ENCODE peak calls at places on chromosome 21, in six cellular contexts. Y, O, C, R, Q and M are unnamed samples.

GRCh38 chr21:16633851-16634521 is 878.9 kb upstream of the CXADR start:
- DNase-seq in Y (no peak), O (no peak), C (no peak), R (no peak), Q (no peak), M (no peak)

GRCh38 chr21:38420140-38420539 is 78.1 kb downstream of the ERG start:
- DNase-seq in Y (no peak), O (no peak), C (no peak), R (no peak), Q (no peak), M (no peak)

GRCh38 chr21:21682172-21682571 is 684.0 kb downstream of the NCAM2 start:
- DNase-seq in Y (no peak), O (no peak), C (no peak), R (no peak), Q (no peak), M (no peak)

GRCh38 chr21:33752260-33752659 is 110.0 kb downstream of the ITSN1 start:
- DNase-seq in Y (no peak), O (no peak), C (no peak), R (no peak), Q (no peak), M (no peak)

GRCh38 chr21:15534450-15534886 is 195.3 kb upstream of the USP25 start:
- DNase-seq in Y (no peak), O (no peak), C (no peak), R (no peak), Q (no peak), M (no peak)

GRCh38 chr21:37087188-37087587 is 14.1 kb downstream of the TTC3 start:
- DNase-seq in Y (peak; percentile 66), O (no peak), C (no peak), R (peak; percentile 31), Q (no peak), M (no peak)

GRCh38 chr21:16196521-16197208 is 466.9 kb downstream of the USP25 start:
- DNase-seq in Y (no peak), O (no peak), C (no peak), R (peak; percentile 80), Q (no peak), M (no peak)

GRCh38 chr21:25735895-25736597 is 1.3 kb downstream of the GABPA start:
- DNase-seq in Y (peak; percentile 2), O (peak; percentile 21), C (no peak), R (peak; percentile 73), Q (no peak), M (no peak)

GRCh38 chr21:37082856-37083611 is 10.0 kb downstream of the TTC3 start:
- DNase-seq in Y (no peak), O (peak; percentile 89), C (no peak), R (peak; percentile 4), Q (no peak), M (no peak)

GRCh38 chr21:42614811-42615342 is 38.5 kb upstream of the PDE9A start:
- DNase-seq in Y (peak; percentile 50), O (peak; percentile 76), C (no peak), R (no peak), Q (no peak), M (no peak)

GRCh38 chr21:18117116-18117515 is 127.5 kb upstream of the CHODL start:
- DNase-seq in Y (no peak), O (no peak), C (no peak), R (no peak), Q (no peak), M (no peak)

GRCh38 chr21:37530901-37531351 is 164.4 kb downstream of the DYRK1A start:
- DNase-seq in Y (no peak), O (no peak), C (no peak), R (no peak), Q (peak; percentile 47), M (no peak)

GRCh38 chr21:19122371-19122770 is 718.8 kb upstream of the TMPRSS15 start:
- DNase-seq in Y (no peak), O (no peak), C (no peak), R (no peak), Q (no peak), M (no peak)

GRCh38 chr21:37647781-37648180 is 268.5 kb downstream of the KCNJ6 start:
- DNase-seq in Y (no peak), O (no peak), C (no peak), R (no peak), Q (no peak), M (no peak)

GRCh38 chr21:41750532-41751151 is 16.2 kb downstream of the RIPK4 start:
- DNase-seq in Y (no peak), O (peak; percentile 85), C (no peak), R (no peak), Q (no peak), M (no peak)

GRCh38 chr21:33721081-33721480 is 78.8 kb downstream of the ITSN1 start:
- DNase-seq in Y (no peak), O (no peak), C (no peak), R (no peak), Q (no peak), M (no peak)

DNA sequence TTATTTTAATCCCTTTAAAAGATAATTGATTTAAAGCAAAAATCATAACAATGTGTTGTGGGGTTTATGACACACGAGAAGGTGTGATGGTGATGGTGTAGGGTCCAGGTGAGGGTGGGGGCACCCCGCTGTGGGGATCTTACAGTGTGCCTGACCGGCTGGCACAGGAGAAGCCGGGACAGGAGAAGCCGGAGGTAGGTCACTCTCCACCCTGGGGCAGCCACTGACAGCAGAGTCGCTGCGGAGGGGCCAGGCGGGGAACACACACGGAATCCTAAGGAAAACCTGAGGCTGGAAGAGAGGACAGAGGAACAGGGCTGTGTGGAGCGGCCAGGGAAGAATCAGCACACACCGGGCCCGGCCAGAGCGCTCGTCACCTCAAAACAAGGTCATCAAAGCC is 4.3 kb upstream of the LRRC3 start:
- DNase-seq in Y (no peak), O (no peak), C (no peak), R (no peak), Q (no peak), M (no peak)
- TF ChIP-seq JUN in Y (no peak), O (no peak), C (no peak), R (no peak), Q (no peak), M (no peak)

GRCh38 chr21:39531777-39532333 is 80.1 kb downstream of the SH3BGR start:
- DNase-seq in Y (no peak), O (no peak), C (no peak), R (no peak), Q (no peak), M (no peak)

GRCh38 chr21:39527664-39528381 is 76.1 kb downstream of the SH3BGR start:
- DNase-seq in Y (no peak), O (peak; percentile 67), C (no peak), R (no peak), Q (no peak), M (no peak)

GRCh38 chr21:39525601-39526000 is 73.8 kb downstream of the SH3BGR start:
- DNase-seq in Y (no peak), O (no peak), C (no peak), R (no peak), Q (no peak), M (no peak)

GRCh38 chr21:39527067-39527595 is 75.4 kb downstream of the SH3BGR start:
- DNase-seq in Y (no peak), O (no peak), C (no peak), R (no peak), Q (no peak), M (no peak)

GRCh38 chr21:39529026-39529425 is 77.3 kb downstream of the SH3BGR start:
- DNase-seq in Y (no peak), O (no peak), C (no peak), R (no peak), Q (no peak), M (no peak)
- TF ChIP-seq JUN in Y (no peak), O (no peak), C (no peak), R (no peak), Q (no peak), M (no peak)

GRCh38 chr21:31517664-31518402 is 141.7 kb upstream of the SOD1 start:
- DNase-seq in Y (no peak), O (no peak), C (no peak), R (no peak), Q (no peak), M (no peak)

GRCh38 chr21:31521515-31521914 is 138.0 kb upstream of the SOD1 start:
- DNase-seq in Y (no peak), O (no peak), C (no peak), R (no peak), Q (no peak), M (no peak)

GRCh38 chr21:31518580-31518979 is 140.9 kb upstream of the SOD1 start:
- DNase-seq in Y (no peak), O (no peak), C (no peak), R (no peak), Q (no peak), M (no peak)

GRCh38 chr21:31524140-31524539 is 135.4 kb upstream of the SOD1 start:
- DNase-seq in Y (peak; percentile 19), O (no peak), C (no peak), R (no peak), Q (peak; percentile 74), M (peak; percentile 74)

DNA sequence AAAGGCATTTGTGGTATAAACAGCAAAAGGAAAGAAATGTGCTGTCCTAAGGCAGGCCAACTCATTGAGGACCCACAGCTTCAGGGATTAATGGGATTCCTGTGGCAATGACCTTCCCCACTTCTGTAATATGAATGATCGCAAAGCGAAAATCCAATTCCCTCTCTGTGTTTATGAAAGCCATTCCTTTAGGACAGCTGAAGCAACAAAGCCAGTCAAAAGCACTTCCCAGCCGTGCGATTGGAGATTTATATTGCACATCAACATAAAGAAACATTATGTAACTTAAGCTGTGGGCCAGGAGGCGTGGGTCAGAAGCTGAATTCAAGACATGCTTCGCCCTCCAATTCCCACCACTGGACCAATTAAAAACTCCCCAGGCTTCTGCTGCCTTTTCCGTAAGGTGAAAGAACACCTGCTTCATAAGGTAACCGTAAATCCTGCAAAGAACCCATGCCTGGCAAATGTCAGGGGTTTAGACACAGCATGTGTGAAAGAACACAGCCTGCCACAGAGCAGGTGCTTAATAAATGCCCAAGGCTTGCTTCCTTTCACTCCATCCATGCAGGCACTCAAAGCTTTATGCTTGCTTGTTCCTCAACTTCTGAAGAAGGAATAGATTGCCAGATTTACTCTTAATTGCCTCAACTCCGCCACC is 138.9 kb upstream of the SOD1 start:
- DNase-seq in Y (no peak), O (no peak), C (no peak), R (no peak), Q (no peak), M (no peak)
- TF ChIP-seq JUN in Y (no peak), O (no peak), C (no peak), R (no peak), Q (no peak), M (no peak)

GRCh38 chr21:45636921-45637646 is 6.4 kb upstream of the PCBP3 start:
- DNase-seq in Y (no peak), O (no peak), C (no peak), R (no peak), Q (no peak), M (no peak)
- TF ChIP-seq JUN in Y (no peak), O (no peak), C (no peak), R (no peak), Q (no peak), M (no peak)

GRCh38 chr21:43654806-43655489 is 4.3 kb downstream of the HSF2BP start:
- DNase-seq in Y (no peak), O (no peak), C (no peak), R (peak; percentile 22), Q (no peak), M (no peak)
- TF ChIP-seq JUN in Y (no peak), O (no peak), C (no peak), R (no peak), Q (no peak), M (no peak)

GRCh38 chr21:45449658-45450502 is 44.9 kb downstream of the COL18A1 start:
- DNase-seq in Y (no peak), O (no peak), C (no peak), R (no peak), Q (no peak), M (no peak)
- TF ChIP-seq JUN in Y (no peak), O (no peak), C (no peak), R (no peak), Q (no peak), M (no peak)